ENCODE peak calls at places on chromosome 1, in ten cellular contexts. One of them, this sample, is unnamed.

GRCh38 chr1:205826407-205826806 is 13.4 kb upstream of the SLC41A1 start:
- DNase-seq in stomach: no peak
- DNase-seq in astrocyte: no peak
- DNase-seq in esophagus muscularis mucosa: no peak
- DNase-seq in Karpas-422: no peak
- DNase-seq in tibial artery: no peak
- DNase-seq in right cardiac atrium: no peak
- DNase-seq in neural progenitor cell: no peak
- DNase-seq in left lung: no peak
- DNase-seq in A673: no peak
- DNase-seq in this sample: no peak

GRCh38 chr1:212566522-212567479 is 41.8 kb upstream of the ATF3 start:
- DNase-seq in stomach: peak; percentile 34
- DNase-seq in astrocyte: peak; percentile 81
- DNase-seq in esophagus muscularis mucosa: peak; percentile 91
- DNase-seq in Karpas-422: peak; percentile 64
- DNase-seq in tibial artery: peak; percentile 39
- DNase-seq in right cardiac atrium: peak; percentile 27
- DNase-seq in neural progenitor cell: no peak
- DNase-seq in left lung: no peak
- DNase-seq in A673: peak; percentile 87
- DNase-seq in this sample: no peak

GRCh38 chr1:115373305-115373704 is 35.3 kb upstream of the NGF start:
- DNase-seq in stomach: no peak
- DNase-seq in astrocyte: peak; percentile 92
- DNase-seq in esophagus muscularis mucosa: no peak
- DNase-seq in Karpas-422: no peak
- DNase-seq in tibial artery: no peak
- DNase-seq in right cardiac atrium: no peak
- DNase-seq in neural progenitor cell: no peak
- DNase-seq in left lung: no peak
- DNase-seq in A673: no peak
- DNase-seq in this sample: no peak

GRCh38 chr1:246798107-246798506 is 73.9 kb downstream of the SCCPDH start:
- DNase-seq in stomach: no peak
- DNase-seq in astrocyte: no peak
- DNase-seq in esophagus muscularis mucosa: no peak
- DNase-seq in Karpas-422: no peak
- DNase-seq in tibial artery: no peak
- DNase-seq in right cardiac atrium: no peak
- DNase-seq in neural progenitor cell: no peak
- DNase-seq in left lung: no peak
- DNase-seq in A673: no peak
- DNase-seq in this sample: no peak

GRCh38 chr1:243315455-243315854 is 59.6 kb downstream of the SDCCAG8 start:
- DNase-seq in stomach: no peak
- DNase-seq in astrocyte: peak; percentile 32
- DNase-seq in esophagus muscularis mucosa: no peak
- DNase-seq in Karpas-422: no peak
- DNase-seq in tibial artery: no peak
- DNase-seq in right cardiac atrium: no peak
- DNase-seq in neural progenitor cell: no peak
- DNase-seq in left lung: no peak
- DNase-seq in A673: no peak
- DNase-seq in this sample: no peak

GRCh38 chr1:44723496-44724407 is 7.2 kb downstream of the RNU5D-1 start:
- DNase-seq in stomach: no peak
- DNase-seq in astrocyte: no peak
- DNase-seq in esophagus muscularis mucosa: no peak
- DNase-seq in Karpas-422: peak; percentile 89
- DNase-seq in tibial artery: peak; percentile 50
- DNase-seq in right cardiac atrium: peak; percentile 34
- DNase-seq in neural progenitor cell: no peak
- DNase-seq in left lung: no peak
- DNase-seq in A673: no peak
- DNase-seq in this sample: no peak

GRCh38 chr1:24021403-24022266 is 41.5 kb upstream of the SRSF10 start:
- DNase-seq in stomach: peak; percentile 69
- DNase-seq in astrocyte: no peak
- DNase-seq in esophagus muscularis mucosa: no peak
- DNase-seq in Karpas-422: no peak
- DNase-seq in tibial artery: peak; percentile 28
- DNase-seq in right cardiac atrium: no peak
- DNase-seq in neural progenitor cell: no peak
- DNase-seq in left lung: no peak
- DNase-seq in A673: no peak
- DNase-seq in this sample: no peak

GRCh38 chr1:222829868-222830267 is 15.0 kb downstream of the DISP1 start:
- DNase-seq in stomach: no peak
- DNase-seq in astrocyte: peak; percentile 86
- DNase-seq in esophagus muscularis mucosa: no peak
- DNase-seq in Karpas-422: no peak
- DNase-seq in tibial artery: no peak
- DNase-seq in right cardiac atrium: no peak
- DNase-seq in neural progenitor cell: no peak
- DNase-seq in left lung: no peak
- DNase-seq in A673: no peak
- DNase-seq in this sample: no peak

DNA sequence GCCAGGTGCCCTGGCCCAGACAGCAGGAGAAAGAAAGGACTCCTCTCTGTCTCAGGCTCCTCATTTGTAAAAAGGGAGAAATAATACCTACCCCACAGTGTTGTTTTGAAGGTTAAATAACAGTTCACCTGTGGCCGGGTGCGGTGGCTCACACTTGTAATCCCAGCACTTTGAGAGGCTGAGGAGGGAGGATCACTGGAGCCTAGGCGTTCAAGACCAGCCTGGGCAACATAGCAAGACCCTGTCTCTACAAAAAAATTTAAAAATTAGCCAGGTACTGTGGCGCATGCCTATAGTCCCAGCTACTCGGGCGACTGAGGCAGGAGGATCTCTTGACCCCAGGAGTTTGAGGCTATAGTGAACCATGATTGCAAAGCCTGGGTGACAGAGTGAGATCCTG is 2.5 kb upstream of the TMEM200B start:
- DNase-seq in stomach: no peak
- DNase-seq in astrocyte: no peak
- DNase-seq in esophagus muscularis mucosa: no peak
- DNase-seq in Karpas-422: no peak
- DNase-seq in tibial artery: no peak
- DNase-seq in right cardiac atrium: no peak
- DNase-seq in neural progenitor cell: no peak
- DNase-seq in left lung: no peak
- DNase-seq in A673: no peak
- DNase-seq in this sample: no peak
- H3K4me1 ChIP-seq in stomach: peaks cover 36% of the 10 kb centered on the region
- H3K4me1 ChIP-seq in astrocyte: peaks cover 22% of the 10 kb centered on the region
- H3K4me1 ChIP-seq in esophagus muscularis mucosa: peaks cover 43% of the 10 kb centered on the region
- H3K4me1 ChIP-seq in Karpas-422: peaks cover 7% of the 10 kb centered on the region
- H3K4me1 ChIP-seq in tibial artery: peaks cover 25% of the 10 kb centered on the region
- H3K4me1 ChIP-seq in right cardiac atrium: no peaks in the 10 kb centered on the region
- H3K4me1 ChIP-seq in neural progenitor cell: peaks cover 18% of the 10 kb centered on the region
- H3K4me1 ChIP-seq in left lung: peaks cover 11% of the 10 kb centered on the region
- H3K4me1 ChIP-seq in A673: peaks cover 9% of the 10 kb centered on the region
- H3K4me1 ChIP-seq in this sample: no peaks in the 10 kb centered on the region

GRCh38 chr1:41225495-41225894 is 16.6 kb downstream of the SCMH1 start:
- DNase-seq in stomach: no peak
- DNase-seq in astrocyte: no peak
- DNase-seq in esophagus muscularis mucosa: no peak
- DNase-seq in Karpas-422: no peak
- DNase-seq in tibial artery: no peak
- DNase-seq in right cardiac atrium: no peak
- DNase-seq in neural progenitor cell: no peak
- DNase-seq in left lung: no peak
- DNase-seq in A673: no peak
- DNase-seq in this sample: no peak

GRCh38 chr1:41226816-41227215 is 15.3 kb downstream of the SCMH1 start:
- DNase-seq in stomach: no peak
- DNase-seq in astrocyte: no peak
- DNase-seq in esophagus muscularis mucosa: no peak
- DNase-seq in Karpas-422: no peak
- DNase-seq in tibial artery: no peak
- DNase-seq in right cardiac atrium: no peak
- DNase-seq in neural progenitor cell: no peak
- DNase-seq in left lung: no peak
- DNase-seq in A673: no peak
- DNase-seq in this sample: no peak

GRCh38 chr1:41217441-41217840 is 24.7 kb downstream of the SCMH1 start:
- DNase-seq in stomach: no peak
- DNase-seq in astrocyte: no peak
- DNase-seq in esophagus muscularis mucosa: no peak
- DNase-seq in Karpas-422: no peak
- DNase-seq in tibial artery: no peak
- DNase-seq in right cardiac atrium: no peak
- DNase-seq in neural progenitor cell: no peak
- DNase-seq in left lung: no peak
- DNase-seq in A673: no peak
- DNase-seq in this sample: no peak

GRCh38 chr1:41218152-41218551 is 24.0 kb downstream of the SCMH1 start:
- DNase-seq in stomach: no peak
- DNase-seq in astrocyte: no peak
- DNase-seq in esophagus muscularis mucosa: no peak
- DNase-seq in Karpas-422: no peak
- DNase-seq in tibial artery: no peak
- DNase-seq in right cardiac atrium: no peak
- DNase-seq in neural progenitor cell: no peak
- DNase-seq in left lung: no peak
- DNase-seq in A673: no peak
- DNase-seq in this sample: no peak

GRCh38 chr1:41221995-41222991 is 19.8 kb downstream of the SCMH1 start:
- DNase-seq in stomach: no peak
- DNase-seq in astrocyte: peak; percentile 10
- DNase-seq in esophagus muscularis mucosa: no peak
- DNase-seq in Karpas-422: peak; percentile 62
- DNase-seq in tibial artery: no peak
- DNase-seq in right cardiac atrium: no peak
- DNase-seq in neural progenitor cell: no peak
- DNase-seq in left lung: no peak
- DNase-seq in A673: no peak
- DNase-seq in this sample: no peak
- H3K4me3 ChIP-seq in stomach: no peak overlapping the region
- H3K4me3 ChIP-seq in astrocyte: no peak overlapping the region
- H3K4me3 ChIP-seq in esophagus muscularis mucosa: no peak overlapping the region
- H3K4me3 ChIP-seq in Karpas-422: no peak overlapping the region
- H3K4me3 ChIP-seq in tibial artery: no peak overlapping the region
- H3K4me3 ChIP-seq in right cardiac atrium: no peak overlapping the region
- H3K4me3 ChIP-seq in neural progenitor cell: no peak overlapping the region
- H3K4me3 ChIP-seq in left lung: no peak overlapping the region
- H3K4me3 ChIP-seq in A673: no peak overlapping the region
- H3K4me3 ChIP-seq in this sample: no peak overlapping the region

DNA sequence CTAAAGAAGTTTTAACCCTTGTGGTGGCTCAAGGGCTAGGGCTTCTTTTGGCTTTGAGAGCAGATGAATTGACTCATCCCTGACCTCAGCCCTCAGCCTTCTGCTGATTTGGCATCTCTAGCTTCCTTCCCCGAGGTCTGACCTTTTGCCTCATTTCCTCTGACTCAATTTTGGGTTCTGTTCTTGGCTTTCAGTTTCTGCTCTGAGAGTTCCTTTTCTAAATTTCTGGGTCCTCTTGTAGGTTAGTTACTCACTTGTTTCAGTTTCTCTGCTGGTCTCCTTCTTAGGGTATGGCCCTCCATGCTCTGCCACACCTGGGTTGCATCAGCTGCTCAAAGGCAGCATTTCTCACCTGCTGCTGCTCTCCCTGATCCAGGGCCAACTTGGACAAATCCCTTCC is 19.4 kb downstream of the PDE4B start:
- DNase-seq in stomach: no peak
- DNase-seq in astrocyte: peak; percentile 89
- DNase-seq in esophagus muscularis mucosa: no peak
- DNase-seq in Karpas-422: no peak
- DNase-seq in tibial artery: peak; percentile 32
- DNase-seq in right cardiac atrium: peak; percentile 32
- DNase-seq in neural progenitor cell: no peak
- DNase-seq in left lung: no peak
- DNase-seq in A673: no peak
- DNase-seq in this sample: no peak
- H3K4me1 ChIP-seq in stomach: no peaks in the 10 kb centered on the region
- H3K4me1 ChIP-seq in astrocyte: peaks cover 12% of the 10 kb centered on the region
- H3K4me1 ChIP-seq in esophagus muscularis mucosa: no peaks in the 10 kb centered on the region
- H3K4me1 ChIP-seq in Karpas-422: peaks cover 15% of the 10 kb centered on the region
- H3K4me1 ChIP-seq in tibial artery: no peaks in the 10 kb centered on the region
- H3K4me1 ChIP-seq in right cardiac atrium: no peaks in the 10 kb centered on the region
- H3K4me1 ChIP-seq in neural progenitor cell: no peaks in the 10 kb centered on the region
- H3K4me1 ChIP-seq in left lung: no peaks in the 10 kb centered on the region
- H3K4me1 ChIP-seq in A673: no peaks in the 10 kb centered on the region
- H3K4me1 ChIP-seq in this sample: peaks cover 7% of the 10 kb centered on the region

DNA sequence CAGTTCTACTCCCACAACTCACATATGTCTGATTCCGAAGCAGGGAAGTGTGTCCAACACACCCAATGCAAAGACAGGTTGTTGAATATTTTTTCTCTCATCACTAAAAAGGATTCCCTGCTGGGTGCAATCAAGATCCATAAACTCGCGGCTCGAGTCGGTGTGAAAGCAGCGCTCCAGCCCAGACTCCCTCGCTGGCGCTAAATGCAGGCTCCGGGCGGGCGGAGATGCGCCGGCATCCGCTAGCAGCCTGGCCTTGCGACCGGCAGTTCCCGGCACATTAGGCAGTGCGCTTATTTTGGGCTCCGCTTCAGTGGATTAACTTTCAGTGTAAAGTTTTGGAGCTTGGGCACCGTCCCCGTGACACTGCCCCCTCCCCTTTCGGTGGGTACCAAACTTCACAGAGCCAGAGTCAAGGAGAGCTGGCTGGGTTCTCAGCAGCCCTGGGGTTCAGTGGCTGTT is 87.7 kb upstream of the POU3F1 start:
- DNase-seq in stomach: no peak
- DNase-seq in astrocyte: no peak
- DNase-seq in esophagus muscularis mucosa: no peak
- DNase-seq in Karpas-422: no peak
- DNase-seq in tibial artery: no peak
- DNase-seq in right cardiac atrium: no peak
- DNase-seq in neural progenitor cell: no peak
- DNase-seq in left lung: no peak
- DNase-seq in A673: no peak
- DNase-seq in this sample: no peak
- H3K4me3 ChIP-seq in stomach: no peak overlapping the region
- H3K4me3 ChIP-seq in astrocyte: no peak overlapping the region
- H3K4me3 ChIP-seq in esophagus muscularis mucosa: no peak overlapping the region
- H3K4me3 ChIP-seq in Karpas-422: no peak overlapping the region
- H3K4me3 ChIP-seq in tibial artery: no peak overlapping the region
- H3K4me3 ChIP-seq in right cardiac atrium: no peak overlapping the region
- H3K4me3 ChIP-seq in neural progenitor cell: no peak overlapping the region
- H3K4me3 ChIP-seq in left lung: no peak overlapping the region
- H3K4me3 ChIP-seq in A673: no peak overlapping the region
- H3K4me3 ChIP-seq in this sample: no peak overlapping the region

GRCh38 chr1:40053138-40053887 is 12.8 kb downstream of the CAP1 start:
- DNase-seq in stomach: no peak
- DNase-seq in astrocyte: no peak
- DNase-seq in esophagus muscularis mucosa: no peak
- DNase-seq in Karpas-422: no peak
- DNase-seq in tibial artery: no peak
- DNase-seq in right cardiac atrium: no peak
- DNase-seq in neural progenitor cell: no peak
- DNase-seq in left lung: no peak
- DNase-seq in A673: no peak
- DNase-seq in this sample: no peak
- H3K4me1 ChIP-seq in stomach: peaks cover 64% of the 10 kb centered on the region
- H3K4me1 ChIP-seq in astrocyte: peaks cover 25% of the 10 kb centered on the region
- H3K4me1 ChIP-seq in esophagus muscularis mucosa: peaks cover 99% of the 10 kb centered on the region
- H3K4me1 ChIP-seq in Karpas-422: peaks cover 36% of the 10 kb centered on the region
- H3K4me1 ChIP-seq in tibial artery: peaks cover 100% of the 10 kb centered on the region
- H3K4me1 ChIP-seq in right cardiac atrium: peaks cover 14% of the 10 kb centered on the region
- H3K4me1 ChIP-seq in neural progenitor cell: no peaks in the 10 kb centered on the region
- H3K4me1 ChIP-seq in left lung: peaks cover 19% of the 10 kb centered on the region
- H3K4me1 ChIP-seq in A673: peaks cover 10% of the 10 kb centered on the region
- H3K4me1 ChIP-seq in this sample: peaks cover 24% of the 10 kb centered on the region